ENCODE peak calls at places on chromosomes 3 and 15, in seven cellular contexts. A, U, M, J, W, X and Z are unnamed samples.
A peak's percentile ranks its signal among the peaks of the same experiment; 100 is the strongest.

GRCh38 chr3:26498192-26498591 is 124.4 kb upstream of the LRRC3B start:
- DNase-seq in A (no peak), U (no peak), M (no peak), J (no peak), W (no peak), X (no peak), Z (no peak)

GRCh38 chr15:70494861-70495571 is 268.3 kb downstream of the UACA start:
- DNase-seq in A (no peak), U (no peak), M (no peak), J (no peak), W (no peak), X (no peak), Z (no peak)

GRCh38 chr3:133092676-133093075 is 54.5 kb downstream of the TMEM108 start:
- DNase-seq in A (no peak), U (no peak), M (no peak), J (no peak), W (no peak), X (no peak), Z (no peak)

GRCh38 chr3:126568776-126569342 is 10.1 kb upstream of the C3orf22 start:
- DNase-seq in A (no peak), U (peak; percentile 43), M (no peak), J (no peak), W (no peak), X (no peak), Z (no peak)

GRCh38 chr3:124707667-124708066 is 22.6 kb upstream of the UMPS start:
- DNase-seq in A (no peak), U (no peak), M (no peak), J (no peak), W (no peak), X (no peak), Z (no peak)

GRCh38 chr3:185152433-185153169 is at the start of gene C3orf70:
- DNase-seq in A (peak; percentile 85), U (no peak), M (peak; percentile 46), J (peak; percentile 27), W (no peak), X (peak; percentile 23), Z (peak; percentile 12)

GRCh38 chr3:79016587-79017380 is 751.0 kb downstream of the ROBO1 start:
- DNase-seq in A (no peak), U (no peak), M (no peak), J (no peak), W (no peak), X (no peak), Z (no peak)

GRCh38 chr3:154384504-154384903 is 45.5 kb downstream of the GPR149 start:
- DNase-seq in A (no peak), U (no peak), M (no peak), J (no peak), W (no peak), X (no peak), Z (no peak)

GRCh38 chr3:184566441-184567414 is 5.1 kb downstream of the EPHB3 start:
- DNase-seq in A (no peak), U (no peak), M (no peak), J (no peak), W (no peak), X (peak; percentile 52), Z (no peak)

GRCh38 chr15:92273732-92274131 is 119.9 kb upstream of the ST8SIA2 start:
- DNase-seq in A (no peak), U (no peak), M (no peak), J (no peak), W (no peak), X (no peak), Z (no peak)

GRCh38 chr15:25169318-25169717 is 214.5 kb downstream of the SNRPN start:
- DNase-seq in A (peak; percentile 42), U (no peak), M (no peak), J (no peak), W (peak; percentile 5), X (peak; percentile 3), Z (no peak)

GRCh38 chr3:59482684-59483083 is 432.9 kb upstream of the CFAP20DC start:
- DNase-seq in A (no peak), U (no peak), M (no peak), J (no peak), W (no peak), X (no peak), Z (no peak)

GRCh38 chr15:80497221-80497620 is 93.0 kb downstream of the ARNT2 start:
- DNase-seq in A (no peak), U (no peak), M (no peak), J (no peak), W (no peak), X (no peak), Z (no peak)

GRCh38 chr15:32737246-32737757 is 19.5 kb downstream of the GREM1 start:
- DNase-seq in A (no peak), U (no peak), M (no peak), J (no peak), W (no peak), X (no peak), Z (no peak)

DNA sequence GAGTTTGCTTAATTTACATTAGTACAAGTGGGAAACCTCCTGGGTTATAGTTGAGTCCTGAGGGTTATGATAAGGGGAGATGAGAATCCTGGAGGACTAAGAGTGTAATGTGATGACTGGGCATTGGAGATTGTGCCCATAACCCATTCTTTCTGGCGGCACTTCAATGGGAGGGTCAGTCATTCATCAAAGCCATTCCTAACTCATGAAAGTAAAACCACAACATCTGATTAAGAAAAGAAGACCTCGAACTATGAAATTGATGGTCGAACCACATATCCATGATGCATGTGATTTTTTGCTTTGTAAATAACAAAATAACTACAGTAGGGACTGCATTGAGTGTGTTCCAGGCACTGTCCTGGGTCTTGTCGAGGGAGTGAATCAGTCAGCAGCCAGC is 215.1 kb downstream of the SHQ1 start:
- DNase-seq in A (no peak), U (no peak), M (no peak), J (no peak), W (no peak), X (no peak), Z (no peak)
- H3K27ac ChIP-seq in A (no peak overlapping the region), U (no peak overlapping the region), M (no peak overlapping the region), J (no peak overlapping the region), W (no peak overlapping the region), X (no peak overlapping the region), Z (no peak overlapping the region)

GRCh38 chr3:28575100-28575747 is 226.6 kb upstream of the AZI2 start:
- DNase-seq in A (no peak), U (peak; percentile 72), M (no peak), J (peak; percentile 13), W (no peak), X (peak; percentile 30), Z (peak; percentile 28)
- H3K4me3 ChIP-seq in A (peak overlapping the region; percentile 53), U (peak overlapping the region; percentile 58), M (peak overlapping the region; percentile 28), J (peak overlapping the region; percentile 60), W (peak overlapping the region; percentile 37), X (peak overlapping the region; percentile 62), Z (peak overlapping the region; percentile 79)

GRCh38 chr3:128488995-128489859 is 3.8 kb downstream of the GATA2 start:
- DNase-seq in A (peak; percentile 67), U (peak; percentile 71), M (peak; percentile 86), J (peak; percentile 81), W (no peak), X (peak; percentile 78), Z (no peak)
- TF ChIP-seq POLR2A in A (no peak), U (no peak), M (peak; percentile 86), J (peak; percentile 74), W (no peak), X (peak; percentile 87), Z (peak; percentile 58)

GRCh38 chr15:67878647-67879293 is 38.9 kb upstream of the RNU6-1 start:
- DNase-seq in A (no peak), U (no peak), M (no peak), J (no peak), W (no peak), X (no peak), Z (no peak)
- H3K27ac ChIP-seq in A (no peak overlapping the region), U (no peak overlapping the region), M (no peak overlapping the region), J (no peak overlapping the region), W (no peak overlapping the region), X (no peak overlapping the region), Z (no peak overlapping the region)

GRCh38 chr3:11636372-11636760 is 7.3 kb downstream of the VGLL4 start:
- DNase-seq in A (no peak), U (no peak), M (no peak), J (no peak), W (no peak), X (no peak), Z (no peak)
- H3K4me3 ChIP-seq in A (no peak overlapping the region), U (no peak overlapping the region), M (no peak overlapping the region), J (no peak overlapping the region), W (no peak overlapping the region), X (no peak overlapping the region), Z (no peak overlapping the region)